ENCODE peak calls at places on chromosomes 13 and 19, in six cellular contexts. One of them, this sample, is unnamed.

GRCh38 chr13:40776681-40777165 is 5.7 kb upstream of the MRPS31 start:
- DNase-seq in astrocyte: peak
- DNase-seq in RWPE1: no peak
- DNase-seq in AG10803: peak
- DNase-seq in Peyer's patch: no peak
- DNase-seq in choroid plexus epithelial cell: peak
- DNase-seq in this sample: peak

GRCh38 chr19:49094505-49095482 is 9.5 kb downstream of the SNRNP70 start:
- DNase-seq in choroid plexus epithelial cell: no peak
- DNase-seq in Peyer's patch: no peak
- DNase-seq in AG10803: peak
- DNase-seq in RWPE1: no peak
- DNase-seq in astrocyte: no peak
- DNase-seq in this sample: no peak

GRCh38 chr19:56839665-56840451 is 668 bp downstream of the PEG3 start:
- DNase-seq in AG10803: peak
- DNase-seq in Peyer's patch: peak
- DNase-seq in astrocyte: no peak
- DNase-seq in RWPE1: no peak
- DNase-seq in choroid plexus epithelial cell: peak
- DNase-seq in this sample: no peak

GRCh38 chr13:71483733-71484132 is 383.3 kb downstream of the DACH1 start:
- DNase-seq in RWPE1: no peak
- DNase-seq in AG10803: no peak
- DNase-seq in astrocyte: no peak
- DNase-seq in choroid plexus epithelial cell: no peak
- DNase-seq in Peyer's patch: no peak
- DNase-seq in this sample: no peak

GRCh38 chr13:43293561-43293960 is 270.2 kb downstream of the DNAJC15 start:
- DNase-seq in Peyer's patch: no peak
- DNase-seq in AG10803: no peak
- DNase-seq in astrocyte: no peak
- DNase-seq in RWPE1: no peak
- DNase-seq in choroid plexus epithelial cell: no peak
- DNase-seq in this sample: no peak

GRCh38 chr19:50478901-50479715 is 2.5 kb upstream of the GARIN5A start:
- DNase-seq in astrocyte: no peak
- DNase-seq in choroid plexus epithelial cell: peak
- DNase-seq in AG10803: peak
- DNase-seq in Peyer's patch: peak
- DNase-seq in RWPE1: peak
- DNase-seq in this sample: no peak

GRCh38 chr13:113509989-113510388 is 19.5 kb upstream of the DCUN1D2 start:
- DNase-seq in AG10803: no peak
- DNase-seq in choroid plexus epithelial cell: no peak
- DNase-seq in RWPE1: no peak
- DNase-seq in Peyer's patch: no peak
- DNase-seq in astrocyte: no peak
- DNase-seq in this sample: no peak

GRCh38 chr13:108352599-108352998 is 83.1 kb downstream of the TNFSF13B start:
- DNase-seq in astrocyte: no peak
- DNase-seq in AG10803: no peak
- DNase-seq in choroid plexus epithelial cell: peak
- DNase-seq in Peyer's patch: no peak
- DNase-seq in RWPE1: no peak
- DNase-seq in this sample: no peak

GRCh38 chr19:2027361-2027760 is 11.8 kb upstream of the BTBD2 start:
- DNase-seq in astrocyte: peak
- DNase-seq in AG10803: peak
- DNase-seq in choroid plexus epithelial cell: peak
- DNase-seq in Peyer's patch: no peak
- DNase-seq in RWPE1: no peak
- DNase-seq in this sample: no peak

GRCh38 chr13:95505265-95505664 is 47.3 kb upstream of the CLDN10 start:
- DNase-seq in astrocyte: peak
- DNase-seq in Peyer's patch: no peak
- DNase-seq in RWPE1: no peak
- DNase-seq in AG10803: no peak
- DNase-seq in choroid plexus epithelial cell: no peak
- DNase-seq in this sample: no peak

GRCh38 chr13:114070098-114070799 is 62.2 kb downstream of the RASA3 start:
- DNase-seq in RWPE1: no peak
- DNase-seq in astrocyte: no peak
- DNase-seq in AG10803: no peak
- DNase-seq in choroid plexus epithelial cell: no peak
- DNase-seq in Peyer's patch: peak
- DNase-seq in this sample: no peak

GRCh38 chr19:13160557-13160956 is 10.3 kb downstream of the IER2 start:
- DNase-seq in AG10803: peak
- DNase-seq in Peyer's patch: no peak
- DNase-seq in RWPE1: no peak
- DNase-seq in astrocyte: no peak
- DNase-seq in choroid plexus epithelial cell: no peak
- DNase-seq in this sample: no peak

DNA sequence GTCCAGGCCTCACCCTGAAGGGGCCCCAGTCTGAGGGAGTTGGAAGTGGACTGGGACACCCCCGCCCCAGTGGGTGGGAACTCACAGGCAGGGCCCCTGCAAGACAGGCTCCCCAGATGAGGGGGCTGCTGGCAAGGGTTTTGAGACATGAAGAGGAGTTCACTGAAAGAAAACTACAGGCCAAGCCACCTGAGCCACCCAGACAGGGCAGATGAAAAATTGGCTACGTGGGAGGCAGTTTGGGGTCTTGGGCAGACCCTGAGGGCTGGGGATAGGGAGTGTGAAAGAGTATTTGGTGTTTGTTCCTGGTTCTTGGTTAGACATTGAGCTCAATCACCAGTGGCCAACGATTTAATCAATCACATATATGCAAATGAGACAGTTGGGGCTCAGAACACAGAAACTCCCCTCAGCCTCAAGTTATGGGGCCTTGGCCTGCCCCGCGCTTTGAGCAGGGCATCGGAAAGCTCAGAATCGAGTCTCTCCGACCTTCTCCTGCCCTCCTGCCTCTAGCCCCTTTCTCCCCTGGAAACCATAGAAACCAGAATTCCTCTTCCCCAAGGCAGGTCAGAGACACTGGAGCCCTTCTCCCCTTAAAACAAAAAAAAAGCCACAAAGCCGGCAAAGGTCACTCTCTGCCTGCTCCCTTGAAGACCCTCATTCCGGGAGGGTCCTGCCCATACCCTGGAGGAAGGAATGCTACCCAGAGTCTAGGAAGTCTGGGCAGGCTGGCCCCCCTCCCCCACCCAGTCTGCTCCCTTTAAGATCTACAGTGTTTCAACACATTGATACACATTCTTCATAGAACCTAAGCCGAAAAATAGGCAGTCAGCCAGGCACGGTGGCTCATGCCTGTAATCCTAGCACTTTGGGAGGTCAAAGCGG is 1.3 kb upstream of the ISYNA1 start:
- DNase-seq in astrocyte: peak
- DNase-seq in RWPE1: no peak
- DNase-seq in choroid plexus epithelial cell: peak
- DNase-seq in Peyer's patch: no peak
- DNase-seq in AG10803: peak
- DNase-seq in this sample: no peak
- TF ChIP-seq CTCF in astrocyte: no peak
- TF ChIP-seq CTCF in RWPE1: no peak
- TF ChIP-seq CTCF in choroid plexus epithelial cell: peak
- TF ChIP-seq CTCF in Peyer's patch: no peak
- TF ChIP-seq CTCF in AG10803: no peak
- TF ChIP-seq CTCF in this sample: no peak

DNA sequence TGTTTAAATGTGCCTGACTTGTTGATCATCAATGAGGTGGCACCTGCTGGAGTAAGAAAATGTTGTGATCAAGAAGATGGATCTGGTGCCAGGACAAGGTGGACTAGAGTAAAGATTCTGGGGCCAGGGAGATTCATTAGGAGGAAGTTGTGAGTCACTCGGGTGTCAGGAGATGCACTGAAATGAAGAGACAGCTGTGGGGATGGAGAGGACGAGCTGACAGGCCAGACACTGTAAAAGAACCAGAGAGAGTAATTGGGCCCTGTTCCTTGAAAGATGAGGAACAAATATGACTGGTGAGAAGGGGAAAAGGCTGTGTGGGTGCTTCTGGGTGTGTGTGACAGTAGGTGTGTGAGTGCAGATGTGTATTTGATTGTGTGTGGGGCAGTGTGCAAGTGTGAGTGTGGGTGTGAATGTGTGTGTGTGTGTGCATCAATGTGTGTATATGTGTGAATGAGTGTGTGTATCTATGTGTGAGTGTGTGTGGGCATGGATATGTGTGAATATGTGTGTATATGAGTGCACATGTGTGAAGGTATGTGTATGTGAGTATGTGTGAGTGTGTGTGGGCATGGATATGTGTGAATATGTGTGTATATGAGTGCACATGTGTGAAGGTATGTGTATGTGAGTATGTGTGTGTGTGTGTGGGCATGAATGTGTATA is 260.5 kb downstream of the RFC3 start:
- DNase-seq in astrocyte: no peak
- DNase-seq in AG10803: no peak
- DNase-seq in Peyer's patch: no peak
- DNase-seq in choroid plexus epithelial cell: no peak
- DNase-seq in RWPE1: no peak
- DNase-seq in this sample: no peak
- TF ChIP-seq CTCF in astrocyte: no peak
- TF ChIP-seq CTCF in AG10803: no peak
- TF ChIP-seq CTCF in Peyer's patch: no peak
- TF ChIP-seq CTCF in choroid plexus epithelial cell: no peak
- TF ChIP-seq CTCF in RWPE1: no peak
- TF ChIP-seq CTCF in this sample: no peak

GRCh38 chr13:75481176-75482069 is 546 bp downstream of the TBC1D4 start:
- DNase-seq in RWPE1: peak
- DNase-seq in choroid plexus epithelial cell: no peak
- DNase-seq in Peyer's patch: peak
- DNase-seq in astrocyte: no peak
- DNase-seq in AG10803: no peak
- DNase-seq in this sample: peak

GRCh38 chr13:75479102-75479501 is 2.9 kb downstream of the TBC1D4 start:
- DNase-seq in RWPE1: no peak
- DNase-seq in astrocyte: no peak
- DNase-seq in AG10803: no peak
- DNase-seq in choroid plexus epithelial cell: no peak
- DNase-seq in Peyer's patch: no peak
- DNase-seq in this sample: no peak

GRCh38 chr13:75482820-75483079 is 781 bp upstream of the TBC1D4 start:
- DNase-seq in AG10803: no peak
- DNase-seq in choroid plexus epithelial cell: no peak
- DNase-seq in RWPE1: no peak
- DNase-seq in Peyer's patch: no peak
- DNase-seq in astrocyte: no peak
- DNase-seq in this sample: no peak

GRCh38 chr13:75480691-75481175 is 1.2 kb downstream of the TBC1D4 start:
- DNase-seq in choroid plexus epithelial cell: peak
- DNase-seq in Peyer's patch: peak
- DNase-seq in AG10803: peak
- DNase-seq in astrocyte: peak
- DNase-seq in RWPE1: peak
- DNase-seq in this sample: no peak

DNA sequence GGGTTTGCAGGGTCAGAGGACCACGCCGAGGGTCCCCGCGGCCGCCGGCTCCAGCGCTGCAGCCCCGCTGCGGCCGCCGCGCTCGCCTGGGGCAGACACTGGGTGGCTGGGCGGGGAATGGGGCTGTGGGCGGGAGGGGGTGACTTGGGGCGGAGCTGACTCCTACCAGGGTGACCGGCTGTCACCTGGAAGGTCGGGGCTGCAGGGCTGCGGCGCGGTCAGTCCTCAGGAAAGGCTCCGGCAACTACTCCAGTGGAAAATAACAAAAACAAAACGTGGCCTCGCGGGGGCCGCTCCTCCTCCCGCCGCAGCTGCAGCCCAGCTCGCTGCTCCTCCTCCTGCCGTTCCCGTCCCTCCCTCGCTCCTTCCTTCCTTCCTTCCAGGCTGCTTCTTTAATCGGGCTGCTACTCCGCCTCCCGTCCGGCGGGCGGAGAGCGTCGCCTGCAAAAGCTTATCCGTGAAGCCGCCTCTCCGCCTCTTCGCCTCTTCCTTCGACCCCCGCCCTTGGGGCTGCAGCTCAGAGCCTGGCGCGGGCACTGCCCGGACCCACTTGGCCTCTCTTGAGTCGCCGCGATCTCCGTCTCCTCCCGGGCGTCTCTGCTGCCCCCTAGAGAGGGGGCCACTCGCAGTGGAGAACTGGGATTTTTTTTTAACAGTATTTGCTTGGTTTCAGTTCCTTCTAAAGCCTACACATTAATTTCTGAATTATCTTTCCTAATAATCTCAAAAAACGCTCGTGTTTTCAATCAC is at the start of gene TBC1D4:
- DNase-seq in astrocyte: peak
- DNase-seq in RWPE1: peak
- DNase-seq in choroid plexus epithelial cell: peak
- DNase-seq in Peyer's patch: peak
- DNase-seq in AG10803: peak
- DNase-seq in this sample: peak
- TF ChIP-seq CTCF in astrocyte: peak
- TF ChIP-seq CTCF in RWPE1: peak
- TF ChIP-seq CTCF in choroid plexus epithelial cell: peak
- TF ChIP-seq CTCF in Peyer's patch: peak
- TF ChIP-seq CTCF in AG10803: peak
- TF ChIP-seq CTCF in this sample: peak

GRCh38 chr19:46661020-46661731 is at the start of gene DACT3:
- DNase-seq in choroid plexus epithelial cell: peak
- DNase-seq in RWPE1: peak
- DNase-seq in Peyer's patch: peak
- DNase-seq in astrocyte: peak
- DNase-seq in AG10803: peak
- DNase-seq in this sample: peak
- TF ChIP-seq CTCF in choroid plexus epithelial cell: no peak
- TF ChIP-seq CTCF in RWPE1: no peak
- TF ChIP-seq CTCF in Peyer's patch: no peak
- TF ChIP-seq CTCF in astrocyte: no peak
- TF ChIP-seq CTCF in AG10803: no peak
- TF ChIP-seq CTCF in this sample: no peak

GRCh38 chr19:20247016-20247683 is 80.1 kb downstream of the ZNF486 start:
- DNase-seq in Peyer's patch: no peak
- DNase-seq in RWPE1: no peak
- DNase-seq in choroid plexus epithelial cell: peak
- DNase-seq in astrocyte: peak
- DNase-seq in AG10803: peak
- DNase-seq in this sample: no peak
- TF ChIP-seq CTCF in Peyer's patch: no peak
- TF ChIP-seq CTCF in RWPE1: peak
- TF ChIP-seq CTCF in choroid plexus epithelial cell: peak
- TF ChIP-seq CTCF in astrocyte: peak
- TF ChIP-seq CTCF in AG10803: peak
- TF ChIP-seq CTCF in this sample: no peak